ENCODE peak calls at places on chromosomes 12 and 14, in five cellular contexts. R, V, B, K and Y are unnamed samples.
A peak's percentile ranks its signal among the peaks of the same experiment; 100 is the strongest.

GRCh38 chr14:94631536-94632304 is 19.5 kb downstream of the SERPINA3 start:
- DNase-seq in R (no peak), V (no peak), B (no peak), K (no peak), Y (no peak)

GRCh38 chr14:55899531-55899930 is 218.7 kb upstream of the PELI2 start:
- DNase-seq in R (no peak), V (no peak), B (no peak), K (no peak), Y (no peak)

GRCh38 chr14:100416921-100417451 is 93.8 kb downstream of the SLC25A47 start:
- DNase-seq in R (no peak), V (no peak), B (no peak), K (no peak), Y (no peak)

GRCh38 chr14:22303589-22304195 is 285.3 kb downstream of the DAD1 start:
- DNase-seq in R (peak; percentile 4), V (no peak), B (no peak), K (no peak), Y (no peak)

GRCh38 chr14:23578560-23579310 is at the start of gene JPH4:
- DNase-seq in R (peak; percentile 89), V (no peak), B (no peak), K (no peak), Y (no peak)

GRCh38 chr14:49692895-49693737 is at the start of gene KLHDC1:
- DNase-seq in R (peak; percentile 88), V (no peak), B (no peak), K (peak; percentile 46), Y (peak; percentile 79)

GRCh38 chr14:54676822-54677708 is 110.1 kb downstream of the SAMD4A start:
- DNase-seq in R (peak; percentile 38), V (peak; percentile 75), B (no peak), K (no peak), Y (no peak)

GRCh38 chr14:77882631-77883030 is 82.7 kb downstream of the ADCK1 start:
- DNase-seq in R (peak; percentile 60), V (no peak), B (no peak), K (no peak), Y (no peak)

GRCh38 chr12:92543359-92543758 is 159.4 kb upstream of the PLEKHG7 start:
- DNase-seq in R (no peak), V (no peak), B (no peak), K (no peak), Y (peak; percentile 93)

GRCh38 chr12:103672401-103673119 is 85.5 kb downstream of the STAB2 start:
- DNase-seq in R (no peak), V (no peak), B (no peak), K (no peak), Y (no peak)

GRCh38 chr14:77040995-77041744 is 12.7 kb upstream of the IRF2BPL start:
- DNase-seq in R (no peak), V (no peak), B (no peak), K (no peak), Y (no peak)

GRCh38 chr12:46998811-46999368 is 80.5 kb upstream of the PCED1B start:
- DNase-seq in R (no peak), V (no peak), B (no peak), K (no peak), Y (no peak)

GRCh38 chr12:80912906-80913769 is 24.6 kb downstream of the LIN7A start:
- DNase-seq in R (no peak), V (no peak), B (no peak), K (no peak), Y (no peak)

GRCh38 chr12:24894869-24895268 is 54.0 kb downstream of the BCAT1 start:
- DNase-seq in R (no peak), V (no peak), B (no peak), K (no peak), Y (no peak)

GRCh38 chr12:75684678-75685620 is 173.5 kb upstream of the KRR1 start:
- DNase-seq in R (no peak), V (no peak), B (no peak), K (no peak), Y (no peak)

GRCh38 chr12:73159952-73160351 is 887.8 kb downstream of the TRHDE start:
- DNase-seq in R (no peak), V (no peak), B (no peak), K (no peak), Y (no peak)

GRCh38 chr14:89186850-89187376 is 230.1 kb downstream of the FOXN3 start:
- DNase-seq in R (no peak), V (no peak), B (no peak), K (no peak), Y (no peak)

GRCh38 chr14:37047996-37048395 is 124.4 kb downstream of the SLC25A21 start:
- DNase-seq in R (no peak), V (no peak), B (no peak), K (no peak), Y (no peak)

GRCh38 chr12:122081108-122081696 is 2.6 kb downstream of the MLXIP start:
- DNase-seq in R (no peak), V (no peak), B (no peak), K (no peak), Y (no peak)

GRCh38 chr14:80313806-80314205 is 102.5 kb upstream of the DIO2 start:
- DNase-seq in R (no peak), V (no peak), B (no peak), K (no peak), Y (no peak)

GRCh38 chr12:10720974-10721565 is 2.1 kb downstream of the YBX3 start:
- DNase-seq in R (no peak), V (no peak), B (no peak), K (no peak), Y (no peak)

GRCh38 chr14:57533214-57533613 is 39.6 kb upstream of the CCDC198 start:
- DNase-seq in R (no peak), V (peak; percentile 22), B (peak; percentile 31), K (no peak), Y (peak; percentile 53)

GRCh38 chr12:121543786-121544185 is 37.0 kb downstream of the KDM2B start:
- DNase-seq in R (no peak), V (no peak), B (no peak), K (no peak), Y (no peak)

GRCh38 chr14:22265319-22266140 is 323.5 kb downstream of the DAD1 start:
- DNase-seq in R (no peak), V (no peak), B (no peak), K (no peak), Y (no peak)

GRCh38 chr14:103555559-103556337 is 6.7 kb downstream of the BAG5 start:
- DNase-seq in R (no peak), V (no peak), B (no peak), K (no peak), Y (no peak)

GRCh38 chr14:75476274-75476995 is 45.8 kb upstream of the BATF start:
- DNase-seq in R (no peak), V (no peak), B (no peak), K (no peak), Y (no peak)

GRCh38 chr14:25007832-25008231 is 42.1 kb downstream of the STXBP6 start:
- DNase-seq in R (no peak), V (no peak), B (no peak), K (no peak), Y (no peak)

GRCh38 chr12:7374423-7375144 is 69.4 kb downstream of the CD163L1 start:
- DNase-seq in R (peak; percentile 40), V (peak; percentile 47), B (no peak), K (peak; percentile 37), Y (no peak)

GRCh38 chr12:51028126-51028810 is 2.1 kb upstream of the SLC11A2 start:
- DNase-seq in R (no peak), V (no peak), B (no peak), K (peak; percentile 56), Y (peak; percentile 97)

GRCh38 chr12:104416637-104417036 is 40.1 kb upstream of the CHST11 start:
- DNase-seq in R (no peak), V (no peak), B (no peak), K (no peak), Y (no peak)

GRCh38 chr12:52744493-52745156 is 32.5 kb downstream of the KRT76 start:
- DNase-seq in R (no peak), V (no peak), B (no peak), K (no peak), Y (no peak)

GRCh38 chr12:52643233-52644077 is 8.6 kb downstream of the KRT2 start:
- DNase-seq in R (no peak), V (no peak), B (no peak), K (no peak), Y (no peak)

GRCh38 chr14:80901813-80902212 is 39.7 kb downstream of the CEP128 start:
- DNase-seq in R (no peak), V (no peak), B (no peak), K (no peak), Y (no peak)

GRCh38 chr14:98219638-98220037 is 1052.4 kb downstream of the BCL11B start:
- DNase-seq in R (no peak), V (no peak), B (no peak), K (no peak), Y (no peak)

GRCh38 chr14:79229383-79229875 is 981.9 kb downstream of the DIO2 start:
- DNase-seq in R (no peak), V (no peak), B (no peak), K (no peak), Y (no peak)

GRCh38 chr12:5516371-5516770 is 84.5 kb downstream of the NTF3 start:
- DNase-seq in R (no peak), V (no peak), B (no peak), K (no peak), Y (no peak)

GRCh38 chr14:21095430-21096205 is 2.8 kb downstream of the ZNF219 start:
- DNase-seq in R (peak; percentile 19), V (no peak), B (no peak), K (no peak), Y (no peak)
- TF ChIP-seq JUND in R (no peak), V (no peak), B (no peak), K (no peak), Y (no peak)

GRCh38 chr14:99257122-99257672 is 14.8 kb downstream of the BCL11B start:
- DNase-seq in R (no peak), V (no peak), B (no peak), K (no peak), Y (no peak)
- TF ChIP-seq JUND in R (no peak), V (no peak), B (no peak), K (no peak), Y (no peak)

GRCh38 chr12:49541140-49541861 is 2.5 kb downstream of the KCNH3 start:
- DNase-seq in R (peak; percentile 35), V (no peak), B (no peak), K (no peak), Y (no peak)

GRCh38 chr12:49541911-49542505 is 3.2 kb downstream of the KCNH3 start:
- DNase-seq in R (peak; percentile 27), V (no peak), B (no peak), K (no peak), Y (no peak)

GRCh38 chr12:49539406-49540228 is 787 bp downstream of the KCNH3 start:
- DNase-seq in R (peak; percentile 47), V (no peak), B (no peak), K (no peak), Y (no peak)

GRCh38 chr12:49538740-49539403 is at the start of gene KCNH3:
- DNase-seq in R (peak; percentile 93), V (peak; percentile 37), B (no peak), K (peak; percentile 93), Y (peak; percentile 98)

GRCh38 chr12:49540229-49541139 is 1.7 kb downstream of the KCNH3 start:
- DNase-seq in R (peak; percentile 44), V (no peak), B (no peak), K (no peak), Y (no peak)
- TF ChIP-seq JUND in R (no peak), V (no peak), B (no peak), K (no peak), Y (no peak)

GRCh38 chr12:84035766-84036165 is 876.8 kb downstream of the SLC6A15 start:
- DNase-seq in R (no peak), V (no peak), B (no peak), K (no peak), Y (no peak)
- TF ChIP-seq JUND in R (no peak), V (no peak), B (no peak), K (no peak), Y (no peak)

GRCh38 chr12:179131-179884 is 34.6 kb downstream of the SLC6A12 start:
- DNase-seq in R (no peak), V (no peak), B (no peak), K (no peak), Y (no peak)
- TF ChIP-seq JUND in R (no peak), V (no peak), B (no peak), K (no peak), Y (no peak)